ENCODE peak calls at places on chromosome 3, in five cellular contexts. A is astrocyte, T is uterus, K is GM20000, H is lower leg skin. W is an unnamed sample.

GRCh38 chr3:188064831-188065493 is 89.0 kb upstream of the LPP start:
- DNase-seq in H (no peak), A (no peak), K (no peak), T (no peak), W (no peak)

GRCh38 chr3:15157441-15157840 is 48.6 kb upstream of the CAPN7 start:
- DNase-seq in K (no peak), A (no peak), H (no peak), T (no peak), W (no peak)

GRCh38 chr3:12588674-12589054 is 31.8 kb downstream of the MKRN2 start:
- DNase-seq in T (no peak), A (no peak), K (no peak), H (no peak), W (no peak)

GRCh38 chr3:98593046-98593936 is at the start of gene CPOX:
- DNase-seq in T (peak), K (peak), H (peak), A (peak), W (peak)

GRCh38 chr3:104825116-104825515 is 541.6 kb upstream of the ALCAM start:
- DNase-seq in K (no peak), T (no peak), A (no peak), H (no peak), W (no peak)

GRCh38 chr3:124887996-124888298 is 782 bp upstream of the ITGB5 start:
- DNase-seq in H (no peak), K (no peak), T (no peak), A (no peak), W (no peak)

GRCh38 chr3:46960081-46960701 is 16.4 kb downstream of the CCDC12 start:
- DNase-seq in T (no peak), H (no peak), A (peak), K (peak), W (peak)

GRCh38 chr3:69090021-69090420 is 5.3 kb downstream of the ARL6IP5 start:
- DNase-seq in H (no peak), T (no peak), K (no peak), A (peak), W (no peak)

GRCh38 chr3:41198950-41199865 is at the start of gene CTNNB1:
- DNase-seq in K (peak), A (peak), H (peak), T (peak), W (peak)

GRCh38 chr3:69775751-69776150 is 36.5 kb downstream of the MITF start:
- DNase-seq in H (no peak), A (no peak), K (no peak), T (no peak), W (no peak)

GRCh38 chr3:65402597-65402996 is 636.1 kb downstream of the MAGI1 start:
- DNase-seq in T (no peak), A (peak), H (no peak), K (no peak), W (no peak)

GRCh38 chr3:46711305-46711704 is 6.4 kb downstream of the PRSS50 start:
- DNase-seq in A (no peak), H (peak), T (peak), K (no peak), W (no peak)

GRCh38 chr3:77204788-77205187 is 164.9 kb downstream of the ROBO2 start:
- DNase-seq in K (no peak), A (no peak), H (no peak), T (no peak), W (no peak)

GRCh38 chr3:167750273-167750971 is 14.9 kb downstream of the SERPINI1 start:
- DNase-seq in K (peak), A (no peak), T (no peak), H (no peak), W (peak)

GRCh38 chr3:180420016-180420415 is 181.9 kb upstream of the TTC14 start:
- DNase-seq in T (no peak), K (no peak), H (no peak), A (no peak), W (no peak)

GRCh38 chr3:128311441-128311844 is 155.2 kb downstream of the DNAJB8 start:
- DNase-seq in K (no peak), H (peak), A (no peak), T (no peak), W (no peak)

GRCh38 chr3:168990111-168990510 is 673.4 kb downstream of the MECOM start:
- DNase-seq in H (no peak), A (no peak), T (no peak), K (no peak), W (no peak)

GRCh38 chr3:14525685-14526631 is 14.2 kb downstream of the GRIP2 start:
- DNase-seq in T (peak), A (peak), H (no peak), K (no peak), W (no peak)

GRCh38 chr3:194964809-194965208 is 279.1 kb downstream of the FAM43A start:
- DNase-seq in T (no peak), H (no peak), A (no peak), K (no peak), W (no peak)

GRCh38 chr3:154120903-154121235 is 321 bp upstream of the ARHGEF26 start:
- DNase-seq in H (no peak), K (no peak), A (no peak), T (no peak), W (no peak)

GRCh38 chr3:13277130-13277783 is 142.9 kb downstream of the NUP210 start:
- DNase-seq in K (no peak), T (no peak), A (no peak), H (no peak), W (no peak)

GRCh38 chr3:123552095-123552714 is 32.6 kb downstream of the HACD2 start:
- DNase-seq in T (no peak), A (no peak), K (peak), H (no peak), W (peak)

GRCh38 chr3:168876346-168877035 is 780.8 kb upstream of the GOLIM4 start:
- DNase-seq in T (no peak), H (no peak), K (no peak), A (peak), W (no peak)

GRCh38 chr3:132730891-132731580 is 8.8 kb upstream of the NPHP3 start:
- DNase-seq in T (no peak), H (no peak), A (peak), K (peak), W (peak)

GRCh38 chr3:50167069-50167781 is 12.1 kb downstream of the SEMA3F start:
- DNase-seq in T (no peak), K (no peak), A (peak), H (no peak), W (no peak)

GRCh38 chr3:44355634-44356033 is 17.1 kb downstream of the TCAIM start:
- DNase-seq in K (no peak), H (no peak), T (peak), A (peak), W (no peak)

GRCh38 chr3:188656196-188656982 is 502.4 kb downstream of the LPP start:
- DNase-seq in T (no peak), K (no peak), A (peak), H (no peak), W (no peak)

GRCh38 chr3:195877136-195877715 is 31.1 kb downstream of the TNK2 start:
- DNase-seq in K (no peak), T (no peak), A (no peak), H (no peak), W (no peak)

GRCh38 chr3:119586707-119587317 is 7.5 kb downstream of the ADPRH start:
- DNase-seq in H (no peak), T (no peak), A (peak), K (no peak), W (no peak)

GRCh38 chr3:144104146-144104545 is 132.5 kb downstream of the DIPK2A start:
- DNase-seq in T (no peak), A (no peak), K (no peak), H (no peak), W (no peak)

GRCh38 chr3:123785602-123786001 is 98.5 kb downstream of the MYLK start:
- DNase-seq in K (no peak), H (no peak), A (no peak), T (no peak), W (no peak)

GRCh38 chr3:29331035-29331434 is 50.2 kb downstream of the RBMS3 start:
- DNase-seq in T (no peak), K (no peak), A (no peak), H (no peak), W (no peak)

DNA sequence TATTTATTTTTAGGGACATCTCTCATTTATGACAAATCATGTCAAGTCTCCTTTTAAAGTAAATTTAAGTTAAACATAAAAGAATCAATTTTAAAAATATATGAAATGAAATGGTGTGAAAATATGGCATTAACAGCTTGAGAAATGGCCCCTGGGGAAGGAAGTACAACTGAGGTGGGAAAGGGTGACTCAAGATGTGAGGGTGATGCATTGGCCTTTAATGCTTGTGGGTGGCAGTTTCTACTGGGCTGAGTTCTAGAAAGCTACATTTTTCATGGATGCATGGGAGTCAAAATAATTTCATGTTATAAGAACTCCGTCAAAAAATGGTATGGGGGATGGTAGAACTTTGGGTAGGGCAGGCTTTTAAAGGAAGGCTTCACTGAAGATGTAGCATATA is 708.8 kb upstream of the CFAP20DC start:
- DNase-seq in A (no peak), H (no peak), K (no peak), T (no peak), W (no peak)
- TF ChIP-seq CTCF in A (no peak), H (no peak), K (no peak), T (no peak), W (no peak)

GRCh38 chr3:172717493-172718088 is 6.7 kb upstream of the NCEH1 start:
- DNase-seq in T (no peak), H (no peak), K (no peak), A (no peak), W (no peak)
- TF ChIP-seq CTCF in T (no peak), H (no peak), K (no peak), A (peak), W (no peak)

DNA sequence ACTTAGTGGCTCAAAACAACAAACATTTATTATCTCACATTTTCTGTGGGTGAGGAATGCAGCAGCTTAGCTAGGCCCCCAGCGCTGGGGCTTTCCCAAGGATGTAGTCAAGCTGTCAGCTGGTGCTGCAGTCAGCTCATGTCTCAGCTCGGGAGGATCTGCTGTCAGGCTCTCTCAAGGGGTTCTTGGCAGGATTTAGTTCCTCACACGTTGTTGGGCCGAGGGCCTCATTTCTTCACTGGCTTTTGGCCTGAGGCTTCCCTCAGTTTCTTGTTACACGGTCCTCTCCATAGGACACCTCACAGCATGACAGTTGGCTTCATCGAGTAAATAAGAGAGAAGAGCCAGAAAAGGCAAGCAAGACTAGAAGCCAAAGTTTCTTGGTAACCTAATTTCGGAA is 13.7 kb upstream of the U2SURP start:
- DNase-seq in H (no peak), A (no peak), T (no peak), K (peak), W (peak)
- TF ChIP-seq CTCF in H (no peak), A (no peak), T (no peak), K (no peak), W (no peak)

GRCh38 chr3:140420621-140421357 is 257.1 kb upstream of the TRIM42 start:
- DNase-seq in H (peak), K (no peak), T (no peak), A (peak), W (no peak)
- TF ChIP-seq CTCF in H (no peak), K (no peak), T (no peak), A (no peak), W (no peak)

W was measured in GM13977.